ENCODE peak calls at places on chromosomes 2 and 18, in nine cellular contexts. X is fibroblast of the aortic adventitia; D is fibroblast of mammary gland; G is CD8-positive, alpha-beta T cell; W is astrocyte of the spinal cord; T is GM23248; B is CD8-positive, alpha-beta memory T cell; I is skeletal muscle cell; L is lower leg skin. K is an unnamed sample.

GRCh38 chr2:8036366-8036765 is 645.5 kb upstream of the ID2 start:
- DNase-seq in X (no peak), B (no peak), G (no peak), T (peak; percentile 24), L (no peak), I (no peak), D (peak; percentile 24), W (no peak), K (no peak)

GRCh38 chr2:99636432-99637034 is 146.7 kb upstream of the REV1 start:
- DNase-seq in L (no peak), W (peak; percentile 18), I (no peak), X (no peak), D (no peak), T (peak; percentile 10), B (no peak), G (no peak), K (no peak)

GRCh38 chr2:48508461-48509124 is 21.4 kb upstream of the STON1 start:
- DNase-seq in B (no peak), G (no peak), X (peak; percentile 68), W (peak; percentile 58), L (no peak), I (no peak), D (peak; percentile 63), T (peak; percentile 86), K (peak; percentile 74)

GRCh38 chr2:151297882-151298281 is 8.4 kb upstream of the NMI start:
- DNase-seq in X (no peak), W (no peak), I (no peak), T (no peak), B (no peak), G (no peak), D (no peak), L (no peak), K (peak; percentile 43)

GRCh38 chr2:30971291-30972025 is 164.2 kb upstream of the CAPN13 start:
- DNase-seq in W (no peak), T (peak; percentile 70), X (no peak), G (no peak), I (no peak), D (peak; percentile 14), B (no peak), L (no peak), K (no peak)

GRCh38 chr2:234135750-234136221 is 85.3 kb downstream of the SPP2 start:
- DNase-seq in D (peak; percentile 76), I (no peak), T (peak; percentile 88), X (peak; percentile 84), B (peak; percentile 43), L (peak; percentile 51), G (peak; percentile 48), W (peak; percentile 85), K (peak; percentile 14)

GRCh38 chr2:236503100-236503499 is 66.5 kb upstream of the ACKR3 start:
- DNase-seq in X (no peak), T (peak; percentile 17), B (no peak), I (no peak), D (no peak), L (no peak), W (no peak), G (no peak), K (no peak)

GRCh38 chr2:188601927-188602326 is 310.3 kb downstream of the GULP1 start:
- DNase-seq in G (no peak), D (peak; percentile 65), L (no peak), T (peak; percentile 14), B (no peak), X (peak; percentile 81), W (peak; percentile 82), I (no peak), K (no peak)

GRCh38 chr18:55988537-55988936 is 400.5 kb upstream of the TCF4 start:
- DNase-seq in T (peak; percentile 23), G (no peak), X (no peak), D (no peak), B (no peak), L (no peak), W (no peak), I (no peak), K (no peak)

GRCh38 chr2:170974304-170974993 is 45.4 kb downstream of the GORASP2 start:
- DNase-seq in B (no peak), G (no peak), I (no peak), T (peak; percentile 52), L (no peak), X (peak; percentile 20), D (peak; percentile 22), W (no peak), K (no peak)
- H3K4me3 ChIP-seq in B (peak overlapping the region; percentile 73), G (peak overlapping the region; percentile 75), I (peak overlapping the region; percentile 76), T (peak overlapping the region; percentile 87), L (peak overlapping the region; percentile 49), X (peak overlapping the region; percentile 78), D (peak overlapping the region; percentile 73), W (no peak overlapping the region), K (no peak overlapping the region)

GRCh38 chr2:173402405-173402974 is 47.8 kb downstream of the CDCA7 start:
- DNase-seq in W (peak; percentile 82), L (peak; percentile 73), D (peak; percentile 82), X (peak; percentile 86), I (peak; percentile 39), B (peak; percentile 61), T (peak; percentile 86), G (peak; percentile 72), K (peak; percentile 78)

GRCh38 chr2:173400760-173401159 is 46.1 kb downstream of the CDCA7 start:
- DNase-seq in X (no peak), D (peak; percentile 16), B (no peak), T (peak; percentile 28), I (no peak), G (no peak), W (no peak), L (no peak), K (no peak)

GRCh38 chr2:173399229-173399628 is 44.6 kb downstream of the CDCA7 start:
- DNase-seq in L (no peak), D (no peak), T (no peak), W (no peak), G (no peak), I (no peak), X (no peak), B (no peak), K (no peak)

GRCh38 chr2:173405171-173405750 is 50.6 kb downstream of the CDCA7 start:
- DNase-seq in G (no peak), B (no peak), T (no peak), L (no peak), D (no peak), W (no peak), X (no peak), I (no peak), K (no peak)

GRCh38 chr2:173401716-173402326 is 47.1 kb downstream of the CDCA7 start:
- DNase-seq in T (peak; percentile 36), W (peak; percentile 7), L (no peak), I (no peak), X (peak; percentile 9), B (no peak), G (no peak), D (peak; percentile 2), K (no peak)
- H3K4me3 ChIP-seq in T (peak overlapping the region; percentile 63), W (no peak overlapping the region), L (no peak overlapping the region), I (peak overlapping the region; percentile 34), X (peak overlapping the region; percentile 43), B (no peak overlapping the region), G (no peak overlapping the region), D (no peak overlapping the region), K (no peak overlapping the region)

DNA sequence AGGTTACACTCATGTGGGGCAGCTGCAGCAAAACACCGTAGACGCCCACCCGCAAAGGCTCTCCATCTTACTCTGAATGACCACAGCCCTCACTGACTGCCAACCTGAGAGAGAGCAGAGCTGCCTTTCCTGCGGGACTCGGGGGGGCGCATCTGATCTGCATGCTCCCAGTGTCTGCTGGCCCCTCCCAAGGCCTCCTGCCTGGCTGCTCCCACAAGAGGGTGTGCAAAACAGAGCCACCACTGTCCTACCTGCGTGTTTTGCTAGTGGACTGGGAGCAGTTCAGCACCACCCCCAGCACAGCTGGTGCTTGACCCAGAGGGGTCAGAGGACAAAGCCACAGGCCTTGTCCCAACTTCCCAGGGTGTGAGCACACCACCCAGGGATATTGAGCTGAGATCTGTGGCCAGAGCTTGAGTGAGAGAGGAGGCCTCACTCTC is 76.4 kb downstream of the MYO3B start:
- DNase-seq in L (no peak), I (no peak), D (no peak), X (no peak), G (no peak), T (no peak), W (no peak), B (no peak), K (no peak)
- H3K4me3 ChIP-seq in L (no peak overlapping the region), I (no peak overlapping the region), D (no peak overlapping the region), X (no peak overlapping the region), G (no peak overlapping the region), T (no peak overlapping the region), W (no peak overlapping the region), B (no peak overlapping the region), K (no peak overlapping the region)

GRCh38 chr2:130726614-130727180 is 2.2 kb upstream of the GPR148 start:
- DNase-seq in T (no peak), I (no peak), X (peak; percentile 1), D (no peak), W (no peak), L (no peak), G (no peak), B (no peak), K (no peak)
- H3K4me3 ChIP-seq in T (peak overlapping the region; percentile 70), I (peak overlapping the region; percentile 60), X (peak overlapping the region; percentile 66), D (peak overlapping the region; percentile 42), W (peak overlapping the region; percentile 53), L (no peak overlapping the region), G (peak overlapping the region; percentile 72), B (peak overlapping the region; percentile 71), K (no peak overlapping the region)

GRCh38 chr2:63058742-63059433 is 8.3 kb downstream of the OTX1 start:
- DNase-seq in D (no peak), G (no peak), I (no peak), L (no peak), W (no peak), X (no peak), T (peak; percentile 50), B (no peak), K (no peak)
- H3K4me3 ChIP-seq in D (no peak overlapping the region), G (peak overlapping the region; percentile 33), I (no peak overlapping the region), L (no peak overlapping the region), W (no peak overlapping the region), X (no peak overlapping the region), T (no peak overlapping the region), B (no peak overlapping the region), K (no peak overlapping the region)

K was measured in HL-60.